ENCODE peak calls at places on chromosomes 6 and 20, in seven cellular contexts. A, K, J, V, C, O and Z are unnamed samples.

GRCh38 chr6:16305246-16305725 is 66.9 kb downstream of the GMPR start:
- ATAC-seq in C (peak), V (no peak), J (no peak), O (peak), K (no peak), A (peak), Z (peak)

GRCh38 chr6:157196391-157196790 is 126.9 kb downstream of the TMEM242 start:
- ATAC-seq in K (no peak), J (no peak), V (no peak), C (no peak), A (no peak), O (no peak), Z (no peak)

GRCh38 chr20:47418061-47418616 is 61.6 kb upstream of the ZMYND8 start:
- ATAC-seq in J (no peak), C (no peak), O (no peak), V (no peak), A (no peak), K (no peak), Z (no peak)

GRCh38 chr20:49649672-49650071 is 64.0 kb downstream of the B4GALT5 start:
- ATAC-seq in O (no peak), K (no peak), V (no peak), C (no peak), A (no peak), J (no peak), Z (no peak)

GRCh38 chr20:50953821-50954220 is 4.5 kb downstream of the DPM1 start:
- ATAC-seq in O (no peak), J (no peak), V (no peak), C (no peak), K (no peak), A (no peak), Z (no peak)

GRCh38 chr6:41288025-41288777 is 1.7 kb upstream of the TREM1 start:
- ATAC-seq in O (peak), K (peak), J (no peak), A (peak), C (no peak), V (peak), Z (peak)

GRCh38 chr6:162706236-162706635 is 21.3 kb downstream of the PRKN start:
- ATAC-seq in A (no peak), C (no peak), V (peak), K (peak), J (no peak), O (no peak), Z (no peak)

GRCh38 chr6:126268087-126268486 is 71.8 kb upstream of the CENPW start:
- ATAC-seq in J (no peak), C (no peak), K (no peak), O (peak), A (no peak), V (no peak), Z (no peak)

GRCh38 chr6:28982476-28983266 is 22.4 kb downstream of the ZNF311 start:
- ATAC-seq in K (peak), J (peak), A (peak), V (peak), O (peak), C (peak), Z (peak)

GRCh38 chr6:38676236-38676973 is 26.5 kb downstream of the GLO1 start:
- ATAC-seq in C (no peak), O (peak), J (no peak), K (no peak), A (no peak), V (no peak), Z (peak)

GRCh38 chr6:135212020-135212806 is 31.1 kb downstream of the MYB start:
- ATAC-seq in K (no peak), C (no peak), A (peak), J (no peak), V (no peak), O (no peak), Z (no peak)

GRCh38 chr6:74050921-74051320 is 354.9 kb downstream of the CD109 start:
- ATAC-seq in O (no peak), K (no peak), V (no peak), A (no peak), C (no peak), J (no peak), Z (no peak)

GRCh38 chr20:20214757-20215275 is 153.1 kb upstream of the INSM1 start:
- ATAC-seq in K (peak), A (no peak), C (no peak), J (no peak), O (no peak), V (peak), Z (no peak)

GRCh38 chr6:105600342-105601293 is 197.7 kb upstream of the PREP start:
- ATAC-seq in V (peak), J (no peak), C (no peak), A (peak), K (no peak), O (no peak), Z (no peak)

GRCh38 chr6:121055572-121056163 is 278.6 kb downstream of the TBC1D32 start:
- ATAC-seq in O (peak), C (no peak), K (peak), A (peak), J (no peak), V (peak), Z (no peak)

GRCh38 chr6:13006578-13007300 is 290.2 kb downstream of the PHACTR1 start:
- ATAC-seq in J (no peak), A (no peak), K (peak), O (no peak), V (peak), C (no peak), Z (no peak)